ENCODE peak calls at places on chromosomes 5 and 9, in six cellular contexts. M is hepatocyte, L is GM13976, N is IMR-90, A is GM20000, R is uterus. B is an unnamed sample.
A peak's percentile ranks its signal among the peaks of the same experiment; 100 is the strongest.

GRCh38 chr5:157956271-157956885 is 97.4 kb upstream of the CLINT1 start:
- DNase-seq in M (peak; percentile 35), N (no peak), L (no peak), A (no peak), R (no peak), B (no peak)

GRCh38 chr9:92224177-92224576 is 69.3 kb downstream of the IARS1 start:
- DNase-seq in L (no peak), R (no peak), M (no peak), N (no peak), A (no peak), B (no peak)

GRCh38 chr9:72583370-72583769 is 62.0 kb downstream of the TMC1 start:
- DNase-seq in R (no peak), L (no peak), N (no peak), M (no peak), A (no peak), B (no peak)

GRCh38 chr5:149172261-149172660 is 31.0 kb downstream of the ABLIM3 start:
- DNase-seq in N (peak; percentile 92), M (no peak), A (no peak), L (no peak), R (no peak), B (peak; percentile 14)

GRCh38 chr9:22111176-22111870 is 102.2 kb upstream of the CDKN2B start:
- DNase-seq in L (no peak), M (no peak), R (no peak), N (peak; percentile 38), A (no peak), B (no peak)

GRCh38 chr5:160187091-160187490 is 42.2 kb upstream of the FABP6 start:
- DNase-seq in L (no peak), A (no peak), N (no peak), M (no peak), R (no peak), B (no peak)

GRCh38 chr5:20524956-20525529 is 537.0 kb upstream of the CDH18 start:
- DNase-seq in N (no peak), M (no peak), A (no peak), L (no peak), R (no peak), B (no peak)

GRCh38 chr5:135832941-135833340 is 1.5 kb upstream of the SLC25A48 start:
- DNase-seq in N (no peak), R (no peak), M (no peak), A (no peak), L (no peak), B (no peak)

GRCh38 chr9:120555884-120556283 is 24.1 kb downstream of the CDK5RAP2 start:
- DNase-seq in N (no peak), R (no peak), A (no peak), M (no peak), L (no peak), B (no peak)

GRCh38 chr9:34993502-34994428 is 4.2 kb downstream of the DNAJB5 start:
- DNase-seq in A (peak; percentile 48), L (peak; percentile 71), R (peak; percentile 90), M (peak; percentile 65), N (peak; percentile 61), B (peak; percentile 53)

GRCh38 chr9:137429546-137429890 is 6.3 kb downstream of the NOXA1 start:
- DNase-seq in L (no peak), N (no peak), R (no peak), M (no peak), A (no peak), B (no peak)

DNA sequence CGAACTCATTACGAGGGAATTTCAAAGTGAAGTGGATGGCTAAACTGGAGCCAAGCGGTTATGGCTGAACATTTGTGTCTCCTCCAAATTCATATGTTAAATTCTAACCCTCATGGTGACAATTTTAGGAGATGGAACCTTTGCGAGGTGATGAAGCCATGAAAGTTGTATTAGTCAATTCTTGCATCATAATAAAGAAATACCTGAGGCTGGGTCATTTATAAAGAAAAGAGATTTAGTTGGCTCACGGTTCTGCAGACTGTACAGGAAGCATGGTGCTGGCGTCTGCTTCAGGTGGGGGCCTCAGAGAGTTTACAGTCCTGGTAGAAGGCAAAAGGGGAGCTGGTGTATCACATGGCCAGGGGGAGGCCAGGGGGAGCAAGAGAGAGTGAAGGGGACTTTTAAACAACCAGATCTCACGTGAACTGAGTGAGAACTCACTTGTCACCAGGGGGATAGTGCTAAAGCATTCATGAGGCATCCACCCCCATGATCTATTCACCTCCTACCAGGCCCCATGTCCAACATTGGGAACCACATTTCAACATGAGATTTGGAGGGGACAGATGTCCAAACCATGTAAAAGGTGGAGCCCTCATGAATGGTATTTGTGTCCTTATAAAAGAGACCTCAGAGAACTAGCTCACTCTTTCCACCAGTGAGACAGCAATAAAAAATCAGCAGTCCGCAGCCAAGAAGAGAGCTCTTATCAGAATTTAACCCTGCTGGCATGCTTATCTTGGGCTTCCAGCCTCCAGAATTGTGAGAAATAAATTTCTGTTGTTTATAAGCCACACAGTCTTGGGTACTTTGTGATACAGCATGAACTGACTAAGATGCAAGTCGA is 143.4 kb downstream of the MTRR start:
- DNase-seq in R (no peak), N (no peak), A (no peak), L (no peak), M (no peak), B (no peak)
- TF ChIP-seq CTCF in R (no peak), N (no peak), A (no peak), L (no peak), M (no peak), B (no peak)

GRCh38 chr5:78648359-78649219 is at the start of gene LHFPL2:
- DNase-seq in A (peak; percentile 94), R (peak; percentile 83), L (peak; percentile 87), N (peak; percentile 68), M (peak; percentile 89), B (peak; percentile 87)
- TF ChIP-seq CTCF in A (no peak), R (peak; percentile 1), L (no peak), N (no peak), M (no peak), B (no peak)

DNA sequence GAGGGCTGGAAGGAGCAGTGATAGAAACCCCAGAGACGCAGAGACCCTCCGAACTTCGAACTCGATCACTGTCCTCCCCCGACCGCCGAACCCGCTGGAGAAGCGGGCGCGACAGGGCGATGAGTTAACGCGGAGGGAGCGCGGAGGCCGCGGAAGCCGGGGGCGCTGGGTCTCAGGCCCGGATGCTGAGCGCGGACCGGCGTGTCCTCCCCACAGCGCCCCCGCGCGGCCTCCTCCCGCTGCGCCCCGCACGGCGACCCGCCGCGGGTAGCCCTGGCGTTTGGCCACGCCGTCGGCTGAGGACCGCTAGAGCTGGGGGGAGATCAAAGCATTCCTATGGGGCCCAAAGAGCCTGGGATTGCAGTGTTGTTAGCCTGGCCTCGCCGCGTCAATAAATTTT is 7.7 kb upstream of the DMRT2 start:
- DNase-seq in R (no peak), A (no peak), N (no peak), L (peak; percentile 45), M (no peak), B (peak; percentile 67)
- TF ChIP-seq CTCF in R (no peak), A (no peak), N (peak; percentile 24), L (peak; percentile 20), M (no peak), B (peak; percentile 43)

GRCh38 chr5:140671472-140672210 is 1.7 kb downstream of the DND1 start:
- DNase-seq in N (no peak), R (no peak), L (no peak), A (no peak), M (no peak), B (no peak)

GRCh38 chr5:140672455-140673186 is 755 bp downstream of the DND1 start:
- DNase-seq in N (no peak), A (peak; percentile 48), M (peak; percentile 40), L (no peak), R (no peak), B (no peak)

GRCh38 chr5:140673187-140673976 is at the start of gene DND1:
- DNase-seq in R (no peak), A (no peak), L (no peak), M (no peak), N (no peak), B (no peak)

GRCh38 chr5:140674211-140674610 is 835 bp upstream of the DND1 start:
- DNase-seq in L (no peak), N (no peak), R (no peak), M (no peak), A (no peak), B (no peak)

DNA sequence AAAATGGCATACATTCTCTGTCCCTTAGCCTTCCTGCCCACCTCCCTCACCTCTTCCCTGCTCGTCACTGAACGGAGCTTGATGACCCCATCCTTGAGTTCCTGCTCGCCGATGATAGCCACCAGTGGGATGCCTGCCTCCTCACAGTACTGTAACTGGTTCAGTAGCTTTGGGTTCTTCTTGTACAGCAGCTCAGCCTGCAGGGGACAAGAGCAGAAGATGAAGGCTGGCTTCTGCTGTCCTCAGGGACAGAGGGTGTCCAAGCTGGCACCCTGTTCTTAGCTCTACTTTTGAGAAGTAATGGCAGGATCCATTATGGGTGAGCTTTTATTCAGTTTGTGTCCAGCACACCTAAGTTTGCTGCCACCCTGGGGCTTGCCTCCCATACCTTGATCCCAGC is 1.3 kb upstream of the DND1 start:
- DNase-seq in N (no peak), M (no peak), L (no peak), A (no peak), R (no peak), B (no peak)
- TF ChIP-seq CTCF in N (no peak), M (no peak), L (no peak), A (no peak), R (no peak), B (no peak)